ENCODE peak calls at places on chromosome 1, in four cellular contexts. Q is WTC11, E is HepG2, F is K562. I is an unnamed sample.

GRCh38 chr1:108584320-108584968 is 24.5 kb downstream of the EEIG2 start:
- DNase-seq in E (peak), Q (no peak), F (no peak), I (no peak)

GRCh38 chr1:40248429-40248828 is 692 bp downstream of the TMCO2 start:
- DNase-seq in E (peak), Q (no peak), F (peak), I (no peak)

GRCh38 chr1:7705048-7705907 is 65.8 kb upstream of the VAMP3 start:
- DNase-seq in Q (peak), F (no peak), E (no peak), I (no peak)

GRCh38 chr1:212600980-212601379 is 7.6 kb upstream of the ATF3 start:
- DNase-seq in E (no peak), Q (no peak), F (no peak), I (no peak)

GRCh38 chr1:167488786-167489185 is 29.5 kb downstream of the CD247 start:
- DNase-seq in Q (no peak), F (no peak), E (no peak), I (no peak)

GRCh38 chr1:89274431-89274857 is 1.8 kb upstream of the GBP5 start:
- DNase-seq in Q (no peak), E (no peak), F (no peak), I (no peak)

GRCh38 chr1:212446333-212446732 is 13.6 kb downstream of the NENF start:
- DNase-seq in F (no peak), Q (no peak), E (no peak), I (no peak)

GRCh38 chr1:69589799-69590198 is 22.1 kb downstream of the LRRC7 start:
- DNase-seq in Q (no peak), E (no peak), F (no peak), I (no peak)

GRCh38 chr1:228899421-228899956 is 164.2 kb downstream of the RHOU start:
- DNase-seq in E (no peak), F (no peak), Q (no peak), I (no peak)

GRCh38 chr1:157001304-157001703 is 44.2 kb downstream of the ARHGEF11 start:
- DNase-seq in Q (no peak), F (no peak), E (no peak), I (no peak)

GRCh38 chr1:43979261-43979527 is 184 bp downstream of the B4GALT2 start:
- DNase-seq in F (no peak), Q (no peak), E (no peak), I (no peak)

GRCh38 chr1:43978551-43979260 is at the start of gene B4GALT2:
- DNase-seq in F (peak), Q (peak), E (peak), I (no peak)

GRCh38 chr1:43981135-43981491 is 2.1 kb downstream of the B4GALT2 start:
- DNase-seq in F (no peak), Q (no peak), E (no peak), I (no peak)

GRCh38 chr1:43980255-43981134 is 1.5 kb downstream of the B4GALT2 start:
- DNase-seq in Q (no peak), E (no peak), F (no peak), I (no peak)

DNA sequence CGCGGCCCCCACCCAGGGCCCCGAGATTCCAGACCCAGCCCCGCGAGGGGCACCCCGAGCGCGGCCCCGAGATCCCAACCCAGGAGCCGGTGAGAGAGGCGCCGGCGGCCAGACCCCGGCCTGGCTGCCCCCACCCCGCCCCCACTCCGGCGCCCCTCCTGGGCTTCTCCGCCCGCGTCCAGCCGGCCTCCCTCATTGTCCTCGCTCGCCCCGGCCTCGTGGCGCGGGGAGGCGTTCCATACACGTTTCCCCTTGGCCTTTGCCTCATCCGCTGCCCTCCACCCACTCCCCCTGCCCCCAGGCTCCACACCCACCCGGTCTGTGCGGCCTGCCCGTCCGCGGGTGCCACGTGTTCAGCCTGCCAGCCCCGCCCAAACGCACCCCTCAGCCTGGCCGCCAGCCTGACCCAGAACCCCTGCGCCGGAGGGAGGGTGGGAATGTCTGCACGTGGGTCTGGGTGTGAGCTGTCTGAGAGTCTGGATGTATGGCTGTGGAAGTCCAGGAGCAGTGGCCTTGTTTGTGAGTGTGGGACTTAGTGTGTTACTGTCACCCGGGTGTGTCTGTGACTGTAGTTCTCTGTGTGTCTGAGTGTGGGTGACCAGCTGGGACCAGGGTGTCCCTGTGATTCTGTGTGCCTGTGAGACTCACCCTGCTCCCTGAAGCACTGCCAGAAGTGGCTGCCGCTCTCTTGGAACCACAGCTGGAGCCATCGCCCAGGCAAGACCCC is 681 bp downstream of the B4GALT2 start:
- DNase-seq in Q (peak), E (peak), F (peak), I (peak)
- TF ChIP-seq HMGXB4 in Q (no peak), E (peak), F (no peak), I (no peak)

GRCh38 chr1:61997123-61997522 is 197.5 kb upstream of the L1TD1 start:
- DNase-seq in F (no peak), Q (no peak), E (no peak), I (no peak)
- TF ChIP-seq HMGXB4 in F (no peak), Q (no peak), E (no peak), I (no peak)

GRCh38 chr1:231039161-231040018 is 664 bp downstream of the FAM89A start:
- DNase-seq in F (peak), E (no peak), Q (peak), I (peak)
- TF ChIP-seq HMGXB4 in F (no peak), E (no peak), Q (peak), I (no peak)

GRCh38 chr1:155913969-155914757 is 3.0 kb upstream of the RIT1 start:
- DNase-seq in Q (no peak), E (no peak), F (no peak), I (no peak)

GRCh38 chr1:155909894-155910293 is 1.3 kb downstream of the RIT1 start:
- DNase-seq in E (no peak), Q (no peak), F (no peak), I (no peak)

GRCh38 chr1:155910621-155911121 is 478 bp downstream of the RIT1 start:
- DNase-seq in Q (peak), F (peak), E (no peak), I (no peak)

GRCh38 chr1:155912056-155912536 is 947 bp upstream of the RIT1 start:
- DNase-seq in F (no peak), Q (no peak), E (no peak), I (no peak)

GRCh38 chr1:155911156-155912055 is at the start of gene RIT1:
- DNase-seq in E (peak), Q (peak), F (peak), I (peak)
- TF ChIP-seq HMGXB4 in E (peak), Q (no peak), F (no peak), I (no peak)

DNA sequence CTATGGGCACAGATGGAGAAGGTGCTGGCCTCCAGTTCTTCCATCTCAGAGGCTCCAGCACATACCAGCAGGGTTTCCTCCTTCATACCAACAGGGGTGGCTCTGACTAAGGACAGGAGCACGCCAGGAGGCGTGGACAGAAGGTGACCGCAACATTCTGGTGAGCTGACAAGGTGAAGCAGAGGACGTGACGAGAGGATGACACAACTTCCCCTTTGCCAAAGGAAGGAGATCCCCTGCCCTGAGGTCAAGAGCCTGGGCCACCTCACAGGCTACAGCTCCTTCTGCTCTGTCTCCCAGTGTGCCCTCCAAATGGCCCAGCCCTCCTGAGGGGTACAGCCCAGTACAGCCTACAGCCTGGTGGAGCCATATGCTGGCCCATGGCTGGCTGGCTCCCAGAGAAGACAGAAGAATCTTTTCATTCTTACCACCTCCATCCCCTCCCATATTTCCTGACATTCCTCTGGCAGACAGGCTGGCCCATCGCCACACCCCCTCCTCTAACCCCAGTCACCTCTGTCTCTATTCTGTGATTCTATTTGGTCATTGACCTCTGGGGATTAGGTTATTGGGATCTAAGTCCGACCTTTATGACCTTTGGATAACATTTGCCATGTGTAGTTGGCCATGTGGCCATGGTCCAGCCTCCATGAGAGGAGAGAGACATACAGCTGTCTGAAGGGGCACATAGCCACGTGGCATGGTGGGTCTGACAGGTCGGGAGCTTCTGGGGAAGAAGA is 5.1 kb upstream of the LAMB3 start:
- DNase-seq in E (no peak), F (no peak), Q (no peak), I (no peak)
- TF ChIP-seq HMGXB4 in E (no peak), F (no peak), Q (no peak), I (no peak)